ENCODE peak calls at places on chromosomes 2 and 18, in eight cellular contexts. E is tibial nerve, G is prostate gland, H is IMR-90, U is adrenal gland, L is upper lobe of left lung, R is right lobe of liver, X is stomach. S is an unnamed sample.

GRCh38 chr2:179251865-179252264 is 12.8 kb downstream of the SESTD1 start:
- DNase-seq in E (no peak), G (no peak), H (peak), U (no peak), L (no peak), R (no peak), X (no peak), S (no peak)

GRCh38 chr2:130335226-130335625 is 7.5 kb upstream of the IMP4 start:
- DNase-seq in E (no peak), G (no peak), H (no peak), U (no peak), L (no peak), R (no peak), X (no peak), S (no peak)

GRCh38 chr18:47254341-47254939 is 3.0 kb upstream of the SKOR2 start:
- DNase-seq in E (peak), G (no peak), H (peak), U (peak), L (no peak), R (no peak), X (no peak), S (no peak)

GRCh38 chr18:60389314-60389713 is 16.7 kb upstream of the MC4R start:
- DNase-seq in E (no peak), G (no peak), H (no peak), U (no peak), L (no peak), R (no peak), X (no peak), S (no peak)

GRCh38 chr2:149075868-149076267 is 37.4 kb downstream of the LYPD6B start:
- DNase-seq in E (no peak), G (no peak), H (no peak), U (no peak), L (no peak), R (no peak), X (no peak), S (no peak)

GRCh38 chr2:172408143-172408766 is 19.1 kb upstream of the ITGA6 start:
- DNase-seq in E (no peak), G (peak), H (no peak), U (no peak), L (no peak), R (no peak), X (no peak), S (no peak)

GRCh38 chr2:129237966-129238725 is 741.3 kb upstream of the RAB6C start:
- DNase-seq in E (no peak), G (no peak), H (no peak), U (no peak), L (no peak), R (no peak), X (no peak), S (no peak)

GRCh38 chr2:127771756-127772155 is 39.2 kb downstream of the WDR33 start:
- DNase-seq in E (no peak), G (no peak), H (peak), U (no peak), L (no peak), R (no peak), X (no peak), S (peak)

GRCh38 chr2:209960676-209961630 is 41.5 kb upstream of the RPE start:
- DNase-seq in E (peak), G (peak), H (peak), U (peak), L (peak), R (no peak), X (peak), S (peak)

GRCh38 chr2:159558479-159558878 is 57.9 kb downstream of the BAZ2B start:
- DNase-seq in E (no peak), G (no peak), H (no peak), U (no peak), L (no peak), R (no peak), X (no peak), S (no peak)

GRCh38 chr18:67386028-67386427 is 130.5 kb downstream of the DSEL start:
- DNase-seq in E (no peak), G (no peak), H (peak), U (peak), L (no peak), R (no peak), X (no peak), S (no peak)

GRCh38 chr18:23812566-23813440 is 123.5 kb downstream of the LAMA3 start:
- DNase-seq in E (no peak), G (no peak), H (peak), U (no peak), L (no peak), R (no peak), X (no peak), S (no peak)

GRCh38 chr18:47345996-47346395 is 94.5 kb upstream of the SKOR2 start:
- DNase-seq in E (no peak), G (no peak), H (no peak), U (no peak), L (no peak), R (no peak), X (no peak), S (no peak)

GRCh38 chr18:63869374-63869773 is 18.1 kb upstream of the SERPINB2 start:
- DNase-seq in E (no peak), G (no peak), H (peak), U (no peak), L (peak), R (no peak), X (no peak), S (peak)

GRCh38 chr2:25490220-25490619 is 148.5 kb upstream of the DNMT3A start:
- DNase-seq in E (no peak), G (no peak), H (no peak), U (no peak), L (no peak), R (no peak), X (no peak), S (no peak)

GRCh38 chr18:31973929-31974546 is 31.1 kb upstream of the TRAPPC8 start:
- DNase-seq in E (no peak), G (no peak), H (no peak), U (no peak), L (no peak), R (no peak), X (no peak), S (no peak)

GRCh38 chr2:20448246-20449046 is 1.6 kb downstream of the RHOB start:
- DNase-seq in E (no peak), G (no peak), H (peak), U (no peak), L (peak), R (peak), X (peak), S (no peak)

GRCh38 chr2:119196301-119197124 is 27.1 kb upstream of the STEAP3 start:
- DNase-seq in E (no peak), G (no peak), H (no peak), U (no peak), L (no peak), R (no peak), X (no peak), S (no peak)

GRCh38 chr2:23497063-23497462 is 112.1 kb downstream of the KLHL29 start:
- DNase-seq in E (peak), G (no peak), H (peak), U (no peak), L (no peak), R (peak), X (no peak), S (peak)

GRCh38 chr18:44655435-44655834 is 25.3 kb upstream of the SETBP1 start:
- DNase-seq in E (no peak), G (no peak), H (no peak), U (no peak), L (no peak), R (no peak), X (no peak), S (no peak)

GRCh38 chr2:226387499-226387942 is 412.1 kb downstream of the IRS1 start:
- DNase-seq in E (no peak), G (no peak), H (no peak), U (no peak), L (no peak), R (no peak), X (no peak), S (no peak)

GRCh38 chr2:202815548-202816420 is 55.8 kb downstream of the ICA1L start:
- DNase-seq in E (peak), G (no peak), H (peak), U (no peak), L (no peak), R (no peak), X (no peak), S (no peak)

GRCh38 chr2:95062247-95062646 is 36.7 kb downstream of the MAL start:
- DNase-seq in E (no peak), G (no peak), H (no peak), U (no peak), L (peak), R (no peak), X (no peak), S (no peak)

GRCh38 chr2:88066543-88066942 is 1.1 kb upstream of the SMYD1 start:
- DNase-seq in E (no peak), G (no peak), H (no peak), U (no peak), L (no peak), R (no peak), X (no peak), S (no peak)

GRCh38 chr2:3465844-3466481 is 53.4 kb downstream of the ADI1 start:
- DNase-seq in E (no peak), G (no peak), H (peak), U (peak), L (no peak), R (no peak), X (no peak), S (peak)

GRCh38 chr2:47357475-47357874 is 45.5 kb upstream of the MSH2 start:
- DNase-seq in E (peak), G (no peak), H (peak), U (peak), L (no peak), R (no peak), X (no peak), S (peak)

GRCh38 chr2:212489719-212490346 is 48.8 kb downstream of the ERBB4 start:
- DNase-seq in E (no peak), G (no peak), H (no peak), U (no peak), L (no peak), R (no peak), X (no peak), S (no peak)

GRCh38 chr2:240707791-240708190 is 16.1 kb downstream of the AQP12A start:
- DNase-seq in E (no peak), G (no peak), H (no peak), U (no peak), L (no peak), R (peak), X (no peak), S (no peak)

GRCh38 chr18:27447930-27448329 is 262.8 kb upstream of the CHST9 start:
- DNase-seq in E (no peak), G (no peak), H (no peak), U (no peak), L (no peak), R (no peak), X (no peak), S (no peak)

GRCh38 chr18:63454497-63454896 is 22.3 kb upstream of the SERPINB5 start:
- DNase-seq in E (no peak), G (no peak), H (no peak), U (no peak), L (no peak), R (no peak), X (no peak), S (peak)

GRCh38 chr2:191677646-191678436 is at the start of gene NABP1:
- DNase-seq in E (peak), G (peak), H (peak), U (peak), L (peak), R (peak), X (peak), S (peak)

GRCh38 chr2:239833728-239834109 is 191.4 kb downstream of the NDUFA10 start:
- DNase-seq in E (no peak), G (no peak), H (no peak), U (no peak), L (no peak), R (no peak), X (peak), S (no peak)

GRCh38 chr18:79934311-79935097 is 16.9 kb downstream of the SLC66A2 start:
- DNase-seq in E (no peak), G (no peak), H (no peak), U (peak), L (peak), R (peak), X (no peak), S (no peak)

GRCh38 chr2:230868151-230868946 is 3.6 kb downstream of the ITM2C start:
- DNase-seq in E (no peak), G (no peak), H (no peak), U (no peak), L (no peak), R (peak), X (peak), S (no peak)

GRCh38 chr2:239192975-239193374 is 207.8 kb downstream of the HDAC4 start:
- DNase-seq in E (no peak), G (no peak), H (no peak), U (peak), L (peak), R (no peak), X (no peak), S (no peak)

GRCh38 chr2:236019434-236019833 is 148.8 kb downstream of the GBX2 start:
- DNase-seq in E (no peak), G (no peak), H (no peak), U (no peak), L (no peak), R (no peak), X (no peak), S (no peak)

GRCh38 chr2:234686088-234686890 is 189.4 kb upstream of the ARL4C start:
- DNase-seq in E (no peak), G (peak), H (no peak), U (no peak), L (no peak), R (no peak), X (no peak), S (no peak)

GRCh38 chr2:239942090-239942489 is 83.1 kb downstream of the NDUFA10 start:
- DNase-seq in E (no peak), G (no peak), H (no peak), U (no peak), L (no peak), R (peak), X (no peak), S (no peak)

GRCh38 chr2:224586127-224586702 is 1.1 kb upstream of the CUL3 start:
- DNase-seq in E (no peak), G (no peak), H (no peak), U (no peak), L (no peak), R (no peak), X (no peak), S (no peak)

GRCh38 chr2:224584768-224585204 is 377 bp downstream of the CUL3 start:
- DNase-seq in E (peak), G (peak), H (no peak), U (peak), L (peak), R (peak), X (peak), S (peak)

GRCh38 chr2:224584111-224584764 is 925 bp downstream of the CUL3 start:
- DNase-seq in E (peak), G (peak), H (peak), U (peak), L (peak), R (no peak), X (peak), S (no peak)

GRCh38 chr2:224580248-224580647 is 4.9 kb downstream of the CUL3 start:
- DNase-seq in E (no peak), G (no peak), H (no peak), U (no peak), L (no peak), R (no peak), X (no peak), S (no peak)

GRCh38 chr2:224585205-224586088 is at the start of gene CUL3:
- DNase-seq in E (peak), G (peak), H (peak), U (peak), L (peak), R (peak), X (peak), S (peak)
- TF ChIP-seq POLR2A in E (peak), G (peak), H (peak), U (peak), L (peak), R (peak), X (no peak), S (peak)

DNA sequence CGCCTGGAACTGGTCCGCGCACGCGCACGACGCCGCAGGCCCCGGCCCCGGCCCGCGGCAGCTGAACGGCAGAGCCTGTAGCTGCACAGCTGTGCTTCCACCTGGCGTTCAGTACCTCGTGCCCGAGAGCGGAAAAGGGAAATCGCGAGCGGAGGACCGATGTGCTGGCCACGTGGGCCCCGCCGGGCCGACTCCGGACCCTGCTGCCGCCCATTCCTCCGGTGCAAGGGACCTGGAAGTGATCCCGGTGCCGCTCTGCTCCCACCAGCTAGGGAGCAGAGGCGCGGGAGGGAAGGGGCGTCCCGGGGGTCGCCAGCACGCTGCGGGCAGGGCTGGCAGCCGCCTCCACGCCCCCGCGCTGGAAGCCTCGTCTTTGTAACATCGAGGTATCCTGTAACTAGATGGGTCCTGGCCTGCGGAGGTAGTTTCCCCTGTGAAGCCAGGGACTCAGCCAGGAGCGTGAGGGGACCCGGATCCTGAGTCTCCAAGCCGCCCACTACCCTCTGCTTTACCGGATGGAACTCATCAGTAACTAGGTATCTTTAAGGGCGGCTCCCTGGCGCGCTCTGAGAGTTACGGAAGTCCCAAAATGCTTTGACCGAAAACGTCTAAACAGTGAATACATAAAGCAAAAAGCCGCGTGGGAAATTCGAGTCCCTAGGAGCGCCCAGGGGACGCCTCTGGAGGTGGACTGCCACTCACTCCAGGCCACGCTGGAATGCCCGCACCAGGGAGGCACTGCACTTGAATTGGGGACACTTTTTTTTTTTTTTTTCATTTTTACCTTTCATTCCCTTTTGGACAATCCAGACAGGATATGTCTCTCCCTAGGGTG is 736 bp upstream of the ODC1 start:
- DNase-seq in E (peak), G (peak), H (peak), U (peak), L (peak), R (no peak), X (peak), S (no peak)
- TF ChIP-seq POLR2A in E (peak), G (peak), H (no peak), U (no peak), L (peak), R (peak), X (no peak), S (peak)

GRCh38 chr2:37448342-37449120 is 104.1 kb downstream of the QPCT start:
- DNase-seq in E (no peak), G (no peak), H (no peak), U (no peak), L (no peak), R (no peak), X (no peak), S (no peak)
- TF ChIP-seq POLR2A in E (no peak), G (no peak), H (no peak), U (no peak), L (no peak), R (no peak), X (no peak), S (no peak)

DNA sequence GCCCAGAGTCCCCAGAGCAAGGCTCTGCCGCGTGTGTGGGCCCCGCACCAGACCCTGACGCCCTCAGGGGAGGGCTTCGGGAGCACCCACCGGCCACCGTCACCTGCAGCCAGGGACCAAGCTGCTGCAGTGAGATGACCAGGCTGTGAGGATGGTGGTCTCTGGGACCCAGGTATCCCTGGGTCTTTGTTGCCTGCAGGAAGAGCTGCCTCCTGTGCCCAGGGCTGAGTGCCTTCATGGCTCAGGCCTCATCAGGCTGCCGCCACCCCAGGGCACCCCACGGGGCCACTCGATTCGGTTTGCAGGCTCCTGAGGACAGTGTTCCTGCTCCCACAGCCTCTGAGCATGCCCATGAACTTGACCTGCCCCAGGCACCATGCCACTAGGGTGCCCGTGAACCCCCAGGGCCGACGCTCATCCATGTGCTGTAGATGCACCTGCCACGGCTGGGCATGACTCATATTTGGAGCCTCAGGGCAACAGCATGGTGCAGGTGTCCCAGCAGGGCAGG is 109.8 kb downstream of the FAM210A start:
- DNase-seq in E (no peak), G (no peak), H (no peak), U (no peak), L (no peak), R (no peak), X (no peak), S (no peak)
- TF ChIP-seq POLR2A in E (no peak), G (no peak), H (no peak), U (no peak), L (no peak), R (no peak), X (no peak), S (no peak)

GRCh38 chr2:126657636-126658315 is 1.8 kb downstream of the GYPC start:
- DNase-seq in E (peak), G (peak), H (peak), U (peak), L (peak), R (peak), X (peak), S (peak)
- TF ChIP-seq POLR2A in E (no peak), G (no peak), H (no peak), U (peak), L (peak), R (peak), X (no peak), S (no peak)

GRCh38 chr2:146388757-146389156 is 1456.1 kb upstream of the ACVR2A start:
- DNase-seq in E (no peak), G (no peak), H (no peak), U (no peak), L (no peak), R (no peak), X (no peak), S (no peak)

DNA sequence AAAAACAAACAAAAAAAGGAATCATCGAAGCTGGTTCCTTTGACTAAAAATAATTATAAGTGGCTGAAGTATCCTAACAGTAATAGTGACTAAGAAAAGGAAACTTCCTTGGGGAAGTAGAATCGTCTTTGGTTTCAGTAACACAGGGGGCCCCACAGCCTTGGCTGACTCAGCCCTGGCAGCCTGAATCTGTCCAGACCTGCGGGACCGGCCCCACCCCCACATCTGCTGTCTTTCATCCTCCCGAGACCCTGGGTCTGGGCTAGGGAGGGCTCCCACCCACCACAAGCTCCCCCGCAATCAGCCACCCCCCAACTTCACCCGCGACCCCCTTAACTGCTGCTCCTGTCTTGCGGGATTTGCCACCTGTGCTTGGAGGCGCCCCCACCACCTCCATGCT is 1452.6 kb upstream of the ACVR2A start:
- DNase-seq in E (no peak), G (no peak), H (no peak), U (no peak), L (no peak), R (no peak), X (no peak), S (no peak)
- TF ChIP-seq POLR2A in E (no peak), G (no peak), H (no peak), U (no peak), L (no peak), R (no peak), X (no peak), S (no peak)

GRCh38 chr2:219252900-219253752 is at the start of gene TUBA4B:
- DNase-seq in E (no peak), G (no peak), H (peak), U (peak), L (peak), R (no peak), X (peak), S (no peak)
- TF ChIP-seq POLR2A in E (no peak), G (peak), H (no peak), U (no peak), L (no peak), R (no peak), X (no peak), S (no peak)

GRCh38 chr2:170820647-170821630 is 4.3 kb downstream of the GAD1 start:
- DNase-seq in E (no peak), G (no peak), H (no peak), U (no peak), L (no peak), R (no peak), X (no peak), S (no peak)
- TF ChIP-seq POLR2A in E (no peak), G (no peak), H (no peak), U (no peak), L (no peak), R (no peak), X (no peak), S (no peak)